ENCODE peak calls at places on chromosomes 7 and 10, in six cellular contexts. B is HFF-Myc, C is immature natural killer cell, V is GM10248, A is lower lobe of right lung, R is anterior cingulate cortex. J is an unnamed sample.

GRCh38 chr7:69431626-69432025 is 166.6 kb upstream of the AUTS2 start:
- DNase-seq in B (no peak), C (no peak), V (no peak), A (no peak), R (no peak), J (no peak)

GRCh38 chr7:78530351-78530750 is 731.8 kb downstream of the PHTF2 start:
- DNase-seq in B (no peak), C (no peak), V (no peak), A (no peak), R (peak), J (no peak)

GRCh38 chr7:40879941-40880558 is 745.2 kb downstream of the SUGCT start:
- DNase-seq in B (no peak), C (no peak), V (no peak), A (no peak), R (no peak), J (no peak)

GRCh38 chr7:151063212-151063561 is 3.8 kb downstream of the SLC4A2 start:
- DNase-seq in B (no peak), C (no peak), V (no peak), A (no peak), R (no peak), J (no peak)

GRCh38 chr7:128242661-128243060 is 1.6 kb downstream of the LEP start:
- DNase-seq in B (no peak), C (no peak), V (no peak), A (no peak), R (no peak), J (no peak)

GRCh38 chr10:129764901-129765663 is 199.0 kb downstream of the EBF3 start:
- DNase-seq in B (no peak), C (no peak), V (no peak), A (peak), R (no peak), J (no peak)

GRCh38 chr10:114648368-114648767 is 9.7 kb downstream of the ABLIM1 start:
- DNase-seq in B (peak), C (no peak), V (no peak), A (no peak), R (no peak), J (no peak)

GRCh38 chr7:129298268-129298893 is 73.6 kb downstream of the AHCYL2 start:
- DNase-seq in B (peak), C (peak), V (peak), A (peak), R (no peak), J (peak)

GRCh38 chr10:127968027-127968441 is 61.1 kb downstream of the PTPRE start:
- DNase-seq in B (no peak), C (no peak), V (no peak), A (no peak), R (no peak), J (no peak)

GRCh38 chr10:7773845-7774801 is 13.7 kb downstream of the KIN start:
- DNase-seq in B (no peak), C (no peak), V (no peak), A (peak), R (no peak), J (no peak)

GRCh38 chr10:21315321-21316220 is 209.9 kb downstream of the SKIDA1 start:
- DNase-seq in B (peak), C (no peak), V (no peak), A (peak), R (peak), J (no peak)

GRCh38 chr7:116395125-116395791 is 104.3 kb upstream of the CAV2 start:
- DNase-seq in B (peak), C (no peak), V (no peak), A (no peak), R (no peak), J (no peak)

GRCh38 chr10:96417432-96417831 is 58.6 kb upstream of the OPALIN start:
- DNase-seq in B (no peak), C (no peak), V (no peak), A (no peak), R (no peak), J (no peak)

GRCh38 chr10:99881371-99881770 is 98.9 kb downstream of the ABCC2 start:
- DNase-seq in B (no peak), C (no peak), V (no peak), A (no peak), R (no peak), J (no peak)

GRCh38 chr10:98467506-98468318 is 21.0 kb upstream of the HPS1 start:
- DNase-seq in B (peak), C (peak), V (peak), A (peak), R (peak), J (peak)

J was measured in GM19239.